ENCODE peak calls at places on chromosomes 3 and 15, in six cellular contexts. One of them, this sample, is unnamed.

GRCh38 chr15:95603802-95604201 is 726.7 kb upstream of the NR2F2 start:
- DNase-seq in K562: no peak
- DNase-seq in HepG2: no peak
- DNase-seq in GM12892: no peak
- DNase-seq in H1: no peak
- DNase-seq in GM12878: no peak
- DNase-seq in this sample: no peak

GRCh38 chr3:177452487-177452886 is 255.2 kb upstream of the TBL1XR1 start:
- DNase-seq in K562: no peak
- DNase-seq in HepG2: no peak
- DNase-seq in GM12892: no peak
- DNase-seq in H1: no peak
- DNase-seq in GM12878: no peak
- DNase-seq in this sample: no peak

GRCh38 chr3:108153451-108153981 is 62.7 kb upstream of the CD47 start:
- DNase-seq in K562: peak; percentile 30
- DNase-seq in HepG2: peak; percentile 37
- DNase-seq in GM12892: no peak
- DNase-seq in H1: peak; percentile 64
- DNase-seq in GM12878: no peak
- DNase-seq in this sample: no peak

GRCh38 chr15:47705601-47706000 is 11.7 kb upstream of the SEMA6D start:
- DNase-seq in K562: no peak
- DNase-seq in HepG2: no peak
- DNase-seq in GM12892: no peak
- DNase-seq in H1: no peak
- DNase-seq in GM12878: no peak
- DNase-seq in this sample: no peak

GRCh38 chr3:85516146-85516545 is 557.4 kb downstream of the CADM2 start:
- DNase-seq in K562: no peak
- DNase-seq in HepG2: no peak
- DNase-seq in GM12892: no peak
- DNase-seq in H1: no peak
- DNase-seq in GM12878: no peak
- DNase-seq in this sample: no peak

GRCh38 chr3:183777016-183777618 is 48.3 kb downstream of the MAP6D1 start:
- DNase-seq in K562: no peak
- DNase-seq in HepG2: no peak
- DNase-seq in GM12892: no peak
- DNase-seq in H1: no peak
- DNase-seq in GM12878: no peak
- DNase-seq in this sample: no peak

GRCh38 chr3:172042136-172042535 is 2.8 kb downstream of the FNDC3B start:
- DNase-seq in K562: no peak
- DNase-seq in HepG2: no peak
- DNase-seq in GM12892: no peak
- DNase-seq in H1: no peak
- DNase-seq in GM12878: no peak
- DNase-seq in this sample: no peak

GRCh38 chr15:67146875-67147381 is 81.5 kb downstream of the SMAD3 start:
- DNase-seq in K562: no peak
- DNase-seq in HepG2: peak; percentile 97
- DNase-seq in GM12892: no peak
- DNase-seq in H1: no peak
- DNase-seq in GM12878: no peak
- DNase-seq in this sample: no peak

GRCh38 chr15:47961401-47962090 is 159.2 kb upstream of the SLC24A5 start:
- DNase-seq in K562: no peak
- DNase-seq in HepG2: no peak
- DNase-seq in GM12892: peak; percentile 25
- DNase-seq in H1: no peak
- DNase-seq in GM12878: peak; percentile 80
- DNase-seq in this sample: peak; percentile 29

DNA sequence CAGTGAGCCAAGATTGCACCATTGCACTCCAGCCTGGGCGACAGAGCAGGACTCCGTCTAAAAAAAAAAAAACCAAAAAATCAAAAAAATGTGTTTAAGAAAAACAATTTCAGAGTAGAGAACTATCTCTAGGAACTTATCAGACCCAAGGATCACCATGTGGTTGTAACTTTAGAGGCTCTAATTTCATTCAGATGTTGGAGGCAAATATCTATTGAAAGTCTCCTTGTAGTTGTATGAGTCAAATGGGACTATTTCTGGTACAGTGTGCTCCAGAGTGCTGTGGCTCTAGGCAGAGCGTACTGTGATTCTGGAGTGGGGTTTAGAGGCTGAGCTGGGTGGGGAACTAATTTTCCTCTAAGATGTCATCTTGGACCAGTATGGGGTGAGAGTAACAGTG is 398.7 kb downstream of the SHQ1 start:
- DNase-seq in K562: no peak
- DNase-seq in HepG2: no peak
- DNase-seq in GM12892: no peak
- DNase-seq in H1: no peak
- DNase-seq in GM12878: no peak
- DNase-seq in this sample: no peak
- TF ChIP-seq TAF1 in K562: no peak
- TF ChIP-seq TAF1 in HepG2: no peak
- TF ChIP-seq TAF1 in GM12892: no peak
- TF ChIP-seq TAF1 in H1: no peak
- TF ChIP-seq TAF1 in GM12878: no peak
- TF ChIP-seq TAF1 in this sample: no peak

GRCh38 chr3:159762238-159762637 is 226.4 kb upstream of the IL12A start:
- DNase-seq in K562: no peak
- DNase-seq in HepG2: no peak
- DNase-seq in GM12892: no peak
- DNase-seq in H1: no peak
- DNase-seq in GM12878: no peak
- DNase-seq in this sample: no peak

GRCh38 chr3:159764211-159765024 is 224.2 kb upstream of the IL12A start:
- DNase-seq in K562: no peak
- DNase-seq in HepG2: no peak
- DNase-seq in GM12892: peak; percentile 27
- DNase-seq in H1: peak; percentile 85
- DNase-seq in GM12878: no peak
- DNase-seq in this sample: peak; percentile 38

GRCh38 chr3:159765025-159765859 is 223.4 kb upstream of the IL12A start:
- DNase-seq in K562: no peak
- DNase-seq in HepG2: no peak
- DNase-seq in GM12892: peak; percentile 15
- DNase-seq in H1: peak; percentile 67
- DNase-seq in GM12878: no peak
- DNase-seq in this sample: no peak

GRCh38 chr3:159762981-159763465 is 225.6 kb upstream of the IL12A start:
- DNase-seq in K562: peak; percentile 6
- DNase-seq in HepG2: no peak
- DNase-seq in GM12892: peak; percentile 31
- DNase-seq in H1: peak; percentile 68
- DNase-seq in GM12878: no peak
- DNase-seq in this sample: peak; percentile 17

DNA sequence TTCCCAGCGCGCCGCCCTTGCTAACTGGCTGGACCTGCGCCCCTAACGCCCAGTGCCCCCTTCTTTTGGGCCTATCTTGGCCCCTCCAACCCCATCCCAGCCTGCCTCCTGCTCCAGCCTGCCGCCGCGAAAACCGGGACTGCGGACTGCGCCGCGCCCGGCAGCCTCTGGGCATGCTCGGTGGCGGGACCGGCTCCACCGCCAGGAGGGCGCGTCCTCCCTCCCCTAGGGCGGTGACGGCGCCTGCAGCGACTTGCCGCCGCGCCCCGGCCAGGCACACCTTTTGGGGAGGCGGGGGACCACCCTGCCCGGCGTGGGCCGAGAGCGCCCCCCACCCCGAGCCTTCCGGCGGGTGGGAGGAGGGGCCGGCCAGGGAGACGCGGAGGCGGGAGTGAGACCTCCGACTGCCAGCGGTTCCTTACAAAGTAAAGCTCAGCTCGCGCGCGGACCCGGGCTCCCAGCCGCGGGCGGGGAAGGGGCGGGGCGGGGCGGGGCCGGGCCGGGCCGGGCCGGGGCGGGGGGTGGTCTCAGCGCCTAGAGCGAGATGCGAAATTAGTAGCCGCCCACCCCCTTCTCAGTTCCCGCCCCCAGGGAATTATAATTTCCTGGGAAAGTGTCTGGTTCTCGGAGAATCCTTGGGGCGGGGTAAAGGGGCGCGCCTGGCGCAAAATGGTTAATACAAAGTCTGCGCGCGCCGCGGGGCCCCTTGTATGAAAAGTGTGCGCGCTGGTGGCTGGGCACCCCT is 225.0 kb upstream of the IL12A start:
- DNase-seq in K562: peak; percentile 64
- DNase-seq in HepG2: no peak
- DNase-seq in GM12892: peak; percentile 59
- DNase-seq in H1: peak; percentile 87
- DNase-seq in GM12878: no peak
- DNase-seq in this sample: peak; percentile 73
- TF ChIP-seq POLR2A in K562: no peak
- TF ChIP-seq POLR2A in HepG2: no peak
- TF ChIP-seq POLR2A in GM12892: no peak
- TF ChIP-seq POLR2A in H1: peak; percentile 78
- TF ChIP-seq POLR2A in GM12878: peak; percentile 47
- TF ChIP-seq POLR2A in this sample: no peak

GRCh38 chr3:78804251-78805037 is 963.4 kb downstream of the ROBO1 start:
- DNase-seq in K562: no peak
- DNase-seq in HepG2: no peak
- DNase-seq in GM12892: no peak
- DNase-seq in H1: no peak
- DNase-seq in GM12878: no peak
- DNase-seq in this sample: no peak

GRCh38 chr3:78814893-78815562 is 952.8 kb downstream of the ROBO1 start:
- DNase-seq in K562: no peak
- DNase-seq in HepG2: no peak
- DNase-seq in GM12892: no peak
- DNase-seq in H1: no peak
- DNase-seq in GM12878: no peak
- DNase-seq in this sample: no peak

GRCh38 chr3:78812166-78812565 is 955.6 kb downstream of the ROBO1 start:
- DNase-seq in K562: no peak
- DNase-seq in HepG2: no peak
- DNase-seq in GM12892: no peak
- DNase-seq in H1: no peak
- DNase-seq in GM12878: no peak
- DNase-seq in this sample: no peak

DNA sequence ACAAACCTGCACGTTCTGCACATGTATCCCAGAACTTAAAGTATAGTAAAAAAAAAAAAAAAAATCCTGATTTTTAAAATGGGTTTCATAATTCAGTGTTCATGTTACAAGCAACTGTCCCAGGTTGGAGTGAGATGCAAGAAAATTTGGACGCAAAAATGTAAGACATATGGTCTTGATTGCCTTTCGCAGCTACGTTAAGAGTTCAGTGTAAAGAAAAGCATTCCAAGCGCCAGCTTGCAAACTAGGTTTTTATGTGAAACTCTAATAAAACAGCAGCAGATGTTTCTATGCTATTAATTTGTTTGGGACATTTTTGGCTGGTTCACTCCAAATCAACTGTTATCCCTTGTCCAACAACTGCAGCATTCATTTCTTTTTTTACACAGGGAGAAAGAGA is 957.9 kb downstream of the ROBO1 start:
- DNase-seq in K562: no peak
- DNase-seq in HepG2: no peak
- DNase-seq in GM12892: no peak
- DNase-seq in H1: no peak
- DNase-seq in GM12878: no peak
- DNase-seq in this sample: no peak
- TF ChIP-seq TAF1 in K562: no peak
- TF ChIP-seq TAF1 in HepG2: no peak
- TF ChIP-seq TAF1 in GM12892: no peak
- TF ChIP-seq TAF1 in H1: no peak
- TF ChIP-seq TAF1 in GM12878: no peak
- TF ChIP-seq TAF1 in this sample: no peak

GRCh38 chr3:55490194-55490913 is 3.2 kb upstream of the WNT5A start:
- DNase-seq in K562: no peak
- DNase-seq in HepG2: no peak
- DNase-seq in GM12892: no peak
- DNase-seq in H1: no peak
- DNase-seq in GM12878: no peak
- DNase-seq in this sample: no peak

GRCh38 chr3:55486857-55487375 is at the start of gene WNT5A:
- DNase-seq in K562: no peak
- DNase-seq in HepG2: no peak
- DNase-seq in GM12892: no peak
- DNase-seq in H1: no peak
- DNase-seq in GM12878: no peak
- DNase-seq in this sample: no peak

GRCh38 chr3:55487376-55488241 is 503 bp upstream of the WNT5A start:
- DNase-seq in K562: no peak
- DNase-seq in HepG2: no peak
- DNase-seq in GM12892: no peak
- DNase-seq in H1: peak; percentile 73
- DNase-seq in GM12878: no peak
- DNase-seq in this sample: no peak

GRCh38 chr3:55489804-55490132 is 2.7 kb upstream of the WNT5A start:
- DNase-seq in K562: no peak
- DNase-seq in HepG2: no peak
- DNase-seq in GM12892: no peak
- DNase-seq in H1: peak; percentile 72
- DNase-seq in GM12878: no peak
- DNase-seq in this sample: no peak

DNA sequence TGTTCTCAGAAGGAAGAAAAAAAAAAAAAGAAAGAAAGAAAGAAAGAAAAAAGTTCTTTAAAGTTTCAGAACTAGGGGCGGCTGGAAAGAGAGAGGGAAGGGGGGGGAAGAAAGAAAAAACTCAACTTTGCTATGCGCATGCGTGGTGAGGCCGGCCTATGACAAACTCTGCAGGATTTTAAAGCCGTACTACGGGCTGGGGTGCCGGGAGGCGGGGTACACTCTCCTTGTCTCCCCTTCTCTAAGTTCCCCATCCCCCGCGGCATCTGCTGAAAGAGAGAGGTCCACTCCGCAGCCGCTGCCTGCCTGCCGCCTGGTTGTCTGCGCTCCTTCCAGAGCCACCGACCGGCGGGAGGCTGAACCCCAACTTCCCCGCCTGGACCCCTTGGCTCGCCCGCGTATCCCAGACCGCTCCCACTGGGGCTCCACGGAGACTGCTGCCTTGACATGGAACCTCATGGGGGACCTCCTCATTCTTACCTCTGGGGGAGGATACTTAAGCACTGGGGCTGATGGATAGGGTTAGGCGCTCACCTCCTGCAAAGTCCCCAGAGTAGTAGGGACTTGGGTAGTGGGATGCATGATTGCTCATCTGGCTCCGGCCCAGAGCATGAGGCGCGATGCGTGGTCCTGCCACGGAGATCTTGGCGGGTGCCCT is 1.4 kb upstream of the WNT5A start:
- DNase-seq in K562: peak; percentile 15
- DNase-seq in HepG2: no peak
- DNase-seq in GM12892: no peak
- DNase-seq in H1: peak; percentile 82
- DNase-seq in GM12878: peak; percentile 26
- DNase-seq in this sample: no peak
- TF ChIP-seq POLR2A in K562: no peak
- TF ChIP-seq POLR2A in HepG2: no peak
- TF ChIP-seq POLR2A in GM12892: no peak
- TF ChIP-seq POLR2A in H1: no peak
- TF ChIP-seq POLR2A in GM12878: no peak
- TF ChIP-seq POLR2A in this sample: no peak

GRCh38 chr3:66406186-66406585 is 94.6 kb downstream of the LRIG1 start:
- DNase-seq in K562: no peak
- DNase-seq in HepG2: no peak
- DNase-seq in GM12892: no peak
- DNase-seq in H1: no peak
- DNase-seq in GM12878: no peak
- DNase-seq in this sample: no peak
- TF ChIP-seq TAF1 in K562: no peak
- TF ChIP-seq TAF1 in HepG2: no peak
- TF ChIP-seq TAF1 in GM12892: no peak
- TF ChIP-seq TAF1 in H1: no peak
- TF ChIP-seq TAF1 in GM12878: no peak
- TF ChIP-seq TAF1 in this sample: no peak

This sample was measured in GM12891.